ENCODE peak calls at places on chromosomes 13 and 19, in seven cellular contexts. M, T, P, N, O, K and E are unnamed samples.

GRCh38 chr13:103066079-103066880 is at the start of gene SLC10A2:
- DNase-seq in O (no peak), T (no peak), K (no peak), P (no peak), N (no peak), M (no peak), E (no peak)

GRCh38 chr19:5536337-5536894 is 31.3 kb downstream of the TINCR start:
- DNase-seq in P (peak; percentile 79), O (no peak), T (no peak), N (peak; percentile 20), M (no peak), K (no peak), E (no peak)

GRCh38 chr19:13082192-13083007 is 20.3 kb downstream of the LYL1 start:
- DNase-seq in T (no peak), O (no peak), M (no peak), N (no peak), P (no peak), K (no peak), E (no peak)

GRCh38 chr13:31945202-31945978 is 86.2 kb upstream of the FRY start:
- DNase-seq in N (no peak), M (no peak), O (no peak), P (peak; percentile 66), T (no peak), K (no peak), E (no peak)

GRCh38 chr19:8149261-8150094 is at the start of gene FBN3:
- DNase-seq in N (no peak), K (no peak), P (no peak), O (peak; percentile 14), M (no peak), T (no peak), E (no peak)

GRCh38 chr13:19822673-19823072 is 39.9 kb upstream of the PSPC1 start:
- DNase-seq in N (no peak), K (no peak), O (no peak), T (no peak), P (no peak), M (no peak), E (no peak)

GRCh38 chr13:57582032-57582431 is 49.5 kb upstream of the PCDH17 start:
- DNase-seq in T (no peak), O (no peak), P (no peak), M (no peak), K (no peak), N (no peak), E (no peak)

GRCh38 chr19:1074512-1075283 is 7.7 kb downstream of the ARHGAP45 start:
- DNase-seq in M (peak; percentile 85), P (peak; percentile 86), K (no peak), O (peak; percentile 94), N (peak; percentile 33), T (peak; percentile 98), E (peak; percentile 90)

GRCh38 chr19:56309511-56310185 is 5.0 kb downstream of the ZSCAN5A start:
- DNase-seq in T (peak; percentile 17), O (peak; percentile 53), N (no peak), P (peak; percentile 41), M (peak; percentile 78), K (no peak), E (peak; percentile 11)

GRCh38 chr19:31346184-31346583 is 3.1 kb downstream of the TSHZ3 start:
- DNase-seq in M (no peak), P (no peak), N (no peak), T (no peak), K (no peak), O (no peak), E (no peak)

GRCh38 chr13:97327071-97327470 is 104.9 kb downstream of the MBNL2 start:
- DNase-seq in K (no peak), N (no peak), M (no peak), O (no peak), T (no peak), P (no peak), E (no peak)

GRCh38 chr19:35085947-35086346 is 29.7 kb upstream of the FXYD3 start:
- DNase-seq in T (no peak), K (no peak), P (no peak), N (no peak), M (peak; percentile 73), O (peak; percentile 65), E (no peak)

GRCh38 chr19:3071764-3072163 is 9.5 kb upstream of the TLE5 start:
- DNase-seq in P (no peak), K (no peak), T (no peak), M (no peak), N (no peak), O (no peak), E (no peak)

GRCh38 chr13:39688699-39689405 is 33.4 kb downstream of the COG6 start:
- DNase-seq in M (peak; percentile 29), K (no peak), N (no peak), O (peak; percentile 8), T (no peak), P (no peak), E (no peak)

GRCh38 chr19:10424011-10424637 is 3.8 kb downstream of the PDE4A start:
- DNase-seq in T (no peak), O (peak; percentile 70), P (peak; percentile 77), N (peak; percentile 42), K (no peak), M (peak; percentile 74), E (no peak)

GRCh38 chr13:31896427-31896826 is 135.1 kb upstream of the FRY start:
- DNase-seq in K (no peak), N (no peak), T (no peak), O (peak; percentile 25), P (peak; percentile 42), M (peak; percentile 73), E (no peak)

GRCh38 chr13:25300861-25301346 is 521 bp upstream of the NUP58 start:
- DNase-seq in K (no peak), P (peak; percentile 24), N (peak; percentile 71), M (no peak), O (no peak), T (no peak), E (peak; percentile 10)

GRCh38 chr13:48094404-48094780 is 512 bp downstream of the MED4 start:
- DNase-seq in O (peak; percentile 13), M (peak; percentile 8), K (no peak), N (no peak), P (no peak), T (no peak), E (no peak)

GRCh38 chr13:47474326-47474725 is 526.7 kb downstream of the SUCLA2 start:
- DNase-seq in P (no peak), T (no peak), N (no peak), K (no peak), O (no peak), M (no peak), E (no peak)

GRCh38 chr19:3055741-3056453 is 6.4 kb downstream of the TLE5 start:
- DNase-seq in K (no peak), P (no peak), O (no peak), M (no peak), N (no peak), T (no peak), E (no peak)

GRCh38 chr13:26529441-26529840 is 28.0 kb upstream of the WASF3 start:
- DNase-seq in N (peak; percentile 1), M (peak; percentile 28), K (no peak), T (no peak), P (peak; percentile 26), O (peak; percentile 25), E (no peak)

GRCh38 chr19:8046569-8047165 is 5.9 kb upstream of the CCL25 start:
- DNase-seq in N (no peak), M (peak; percentile 80), K (no peak), T (no peak), P (no peak), O (no peak), E (no peak)

GRCh38 chr13:47594833-47595232 is 406.2 kb downstream of the SUCLA2 start:
- DNase-seq in N (no peak), P (no peak), M (peak; percentile 18), T (no peak), K (no peak), O (no peak), E (no peak)

GRCh38 chr13:66994097-66994496 is 236.0 kb downstream of the PCDH9 start:
- DNase-seq in P (peak; percentile 45), T (no peak), M (peak; percentile 52), K (peak; percentile 24), O (peak; percentile 41), N (peak; percentile 83), E (no peak)

GRCh38 chr19:15570420-15570819 is 44.6 kb upstream of the CYP4F8 start:
- DNase-seq in P (no peak), T (no peak), M (no peak), O (no peak), K (no peak), N (no peak), E (no peak)